ENCODE peak calls at places on chromosomes 16 and 17, in nine cellular contexts. M is activated naive CD8-positive, alpha-beta T cell treated with anti-CD3 and anti-CD28 coated beads for 36 hours; S is activated CD8-positive, alpha-beta memory T cell treated with anti-CD3 and anti-CD28 coated beads, Interleukin-2, amount 10 ng/mL, durations not matched to agents 7 days and 5 days; L is activated T-helper 1 cell treated with anti-CD3 and anti-CD28 coated beads, Interleukin-12 subunit alpha, Interleukin-12 subunit beta, Interleukin-2, Interleukin-4 antibody, amounts not matched to agents 30 ng/mL and 10 ng/mL and 1 ng/mL, durations not matched to agents 14 hours and 24 hours and 36 hours; Q is GM12892; F is brain microvascular endothelial cell; U is NCI-H446; K is WTC11; R is body of pancreas. G is an unnamed sample.

GRCh38 chr17:10349403-10349802 is 23.4 kb downstream of the MYH13 start:
- DNase-seq in M (no peak), S (no peak), L (no peak), Q (no peak), F (no peak), U (no peak), K (peak; percentile 50), R (no peak), G (no peak)

GRCh38 chr16:3876695-3877094 is 3.8 kb downstream of the CREBBP start:
- DNase-seq in M (no peak), S (no peak), L (no peak), Q (no peak), F (no peak), U (no peak), K (no peak), R (no peak), G (no peak)

GRCh38 chr17:50270430-50271172 is 3.7 kb upstream of the TMEM92 start:
- DNase-seq in M (no peak), S (no peak), L (no peak), Q (peak; percentile 3), F (peak; percentile 63), U (no peak), K (peak; percentile 3), R (no peak), G (no peak)

GRCh38 chr16:89482087-89482823 is 8.1 kb downstream of the ANKRD11 start:
- DNase-seq in M (no peak), S (no peak), L (no peak), Q (no peak), F (no peak), U (no peak), K (no peak), R (no peak), G (no peak)

GRCh38 chr16:84832488-84833141 is 12.8 kb downstream of the CRISPLD2 start:
- DNase-seq in M (no peak), S (no peak), L (no peak), Q (no peak), F (peak; percentile 99), U (no peak), K (no peak), R (peak; percentile 35), G (no peak)

GRCh38 chr17:14755002-14755401 is 454.1 kb downstream of the HS3ST3B1 start:
- DNase-seq in M (no peak), S (no peak), L (no peak), Q (no peak), F (no peak), U (no peak), K (no peak), R (no peak), G (no peak)

GRCh38 chr17:34246872-34247271 is 8.2 kb upstream of the CCL2 start:
- DNase-seq in M (no peak), S (no peak), L (no peak), Q (no peak), F (no peak), U (no peak), K (no peak), R (no peak), G (no peak)

GRCh38 chr16:74710401-74710800 is 9.7 kb upstream of the MLKL start:
- DNase-seq in M (no peak), S (no peak), L (no peak), Q (no peak), F (no peak), U (no peak), K (no peak), R (no peak), G (no peak)

GRCh38 chr16:85448557-85449194 is 164.4 kb upstream of the GSE1 start:
- DNase-seq in M (peak; percentile 44), S (peak; percentile 48), L (no peak), Q (no peak), F (no peak), U (peak; percentile 76), K (no peak), R (peak; percentile 79), G (no peak)

G was measured in D721Med.